ENCODE peak calls at places on chromosomes 6 and 20, in ten cellular contexts. D, G, B, R, K, N, E, T, C and X are unnamed samples.

GRCh38 chr6:32397252-32397920 is 9.6 kb downstream of the BTNL2 start:
- DNase-seq in D (no peak), G (no peak), B (no peak), R (no peak), K (peak), N (no peak), E (no peak), T (peak), C (no peak), X (no peak)

GRCh38 chr6:84554069-84554468 is 210.3 kb downstream of the TBX18 start:
- DNase-seq in D (peak), G (no peak), B (no peak), R (no peak), K (no peak), N (no peak), E (no peak), T (no peak), C (no peak), X (no peak)

GRCh38 chr6:12266571-12266970 is 23.6 kb upstream of the EDN1 start:
- DNase-seq in D (peak), G (no peak), B (no peak), R (no peak), K (no peak), N (peak), E (no peak), T (peak), C (no peak), X (no peak)

GRCh38 chr6:110567957-110568696 is 91.7 kb upstream of the SLC22A16 start:
- DNase-seq in D (no peak), G (no peak), B (no peak), R (no peak), K (no peak), N (no peak), E (no peak), T (no peak), C (no peak), X (no peak)

GRCh38 chr6:110090876-110091275 is 88.6 kb downstream of the WASF1 start:
- DNase-seq in D (no peak), G (no peak), B (no peak), R (no peak), K (no peak), N (no peak), E (no peak), T (no peak), C (no peak), X (no peak)

GRCh38 chr6:90846824-90847223 is 260.0 kb upstream of the MAP3K7 start:
- DNase-seq in D (no peak), G (no peak), B (no peak), R (no peak), K (no peak), N (no peak), E (no peak), T (no peak), C (no peak), X (no peak)

GRCh38 chr20:19838981-19839576 is 81.0 kb downstream of the RIN2 start:
- DNase-seq in D (no peak), G (no peak), B (no peak), R (no peak), K (no peak), N (no peak), E (no peak), T (no peak), C (no peak), X (no peak)

GRCh38 chr6:111338843-111339242 is 144.2 kb downstream of the REV3L start:
- DNase-seq in D (no peak), G (no peak), B (no peak), R (no peak), K (peak), N (no peak), E (no peak), T (no peak), C (no peak), X (no peak)

GRCh38 chr6:110550353-110550752 is 73.9 kb upstream of the SLC22A16 start:
- DNase-seq in D (no peak), G (no peak), B (no peak), R (peak), K (no peak), N (no peak), E (no peak), T (no peak), C (no peak), X (no peak)

GRCh38 chr20:59148713-59149493 is 14.7 kb upstream of the ZNF831 start:
- DNase-seq in D (no peak), G (no peak), B (peak), R (no peak), K (peak), N (no peak), E (no peak), T (no peak), C (no peak), X (peak)

GRCh38 chr20:34768105-34768504 is 57.3 kb downstream of the NCOA6 start:
- DNase-seq in D (peak), G (no peak), B (no peak), R (no peak), K (no peak), N (no peak), E (peak), T (peak), C (no peak), X (no peak)

GRCh38 chr6:84243240-84243639 is 15.8 kb upstream of the CEP162 start:
- DNase-seq in D (peak), G (no peak), B (no peak), R (no peak), K (no peak), N (no peak), E (no peak), T (no peak), C (no peak), X (no peak)

GRCh38 chr6:136791296-136792065 is 796 bp downstream of the MAP3K5 start:
- DNase-seq in D (peak), G (peak), B (peak), R (peak), K (peak), N (peak), E (no peak), T (peak), C (no peak), X (peak)

GRCh38 chr6:161985911-161986310 is 712.0 kb upstream of the AGPAT4 start:
- DNase-seq in D (no peak), G (no peak), B (no peak), R (no peak), K (no peak), N (no peak), E (no peak), T (no peak), C (no peak), X (no peak)

GRCh38 chr6:169223006-169223405 is 30.6 kb downstream of the THBS2 start:
- DNase-seq in D (no peak), G (no peak), B (no peak), R (no peak), K (no peak), N (no peak), E (no peak), T (no peak), C (peak), X (no peak)

GRCh38 chr6:130840050-130840449 is 12.8 kb downstream of the SMLR1 start:
- DNase-seq in D (no peak), G (no peak), B (no peak), R (no peak), K (no peak), N (no peak), E (no peak), T (no peak), C (no peak), X (no peak)

GRCh38 chr20:58759947-58760346 is 67.3 kb downstream of the NPEPL1 start:
- DNase-seq in D (no peak), G (no peak), B (no peak), R (no peak), K (no peak), N (no peak), E (no peak), T (no peak), C (peak), X (no peak)